ENCODE peak calls at places on chromosomes 7 and 10, in four cellular contexts. R is MM.1S; X is CD4-positive, alpha-beta T cell; Q is HFFc6. T is an unnamed sample.

GRCh38 chr7:47088329-47089067 is 493.4 kb downstream of the TNS3 start:
- DNase-seq in R (peak; percentile 46), X (no peak), Q (peak; percentile 30), T (peak; percentile 35)

GRCh38 chr10:102230264-102230860 is 4.3 kb downstream of the ELOVL3 start:
- DNase-seq in R (no peak), X (peak; percentile 5), Q (no peak), T (no peak)

GRCh38 chr7:76412249-76412648 is 2.8 kb upstream of the SSC4D start:
- DNase-seq in R (no peak), X (no peak), Q (no peak), T (no peak)

GRCh38 chr7:80357530-80357929 is 154.3 kb downstream of the GNAT3 start:
- DNase-seq in R (no peak), X (no peak), Q (no peak), T (no peak)

GRCh38 chr10:29734640-29734979 is 99.8 kb upstream of the SVIL start:
- DNase-seq in R (no peak), X (no peak), Q (no peak), T (no peak)

GRCh38 chr7:30926323-30926722 is 14.7 kb downstream of the AQP1 start:
- DNase-seq in R (no peak), X (no peak), Q (no peak), T (no peak)

GRCh38 chr10:93992400-93993030 is 1.2 kb upstream of the PLCE1 start:
- DNase-seq in R (no peak), X (no peak), Q (no peak), T (no peak)

GRCh38 chr7:44638611-44639557 is 32.5 kb downstream of the OGDH start:
- DNase-seq in R (peak; percentile 91), X (peak; percentile 73), Q (peak; percentile 58), T (peak; percentile 95)

GRCh38 chr7:150401861-150402631 is 22.9 kb downstream of the ZNF775 start:
- DNase-seq in R (no peak), X (no peak), Q (no peak), T (no peak)

GRCh38 chr7:33487998-33488682 is 358.8 kb downstream of the BBS9 start:
- DNase-seq in R (no peak), X (no peak), Q (no peak), T (no peak)

GRCh38 chr7:1542841-1543747 is 12.6 kb downstream of the MAFK start:
- DNase-seq in R (no peak), X (no peak), Q (no peak), T (no peak)

GRCh38 chr7:93029056-93029455 is 88.7 kb downstream of the SAMD9 start:
- DNase-seq in R (no peak), X (no peak), Q (no peak), T (no peak)

GRCh38 chr10:97813311-97813710 is 36.3 kb upstream of the GOLGA7B start:
- DNase-seq in R (no peak), X (no peak), Q (no peak), T (no peak)

GRCh38 chr10:80177781-80178636 is 27.3 kb downstream of the ANXA11 start:
- DNase-seq in R (no peak), X (no peak), Q (peak; percentile 74), T (no peak)

GRCh38 chr10:3067045-3067858 is at the start of gene PFKP:
- DNase-seq in R (no peak), X (peak; percentile 35), Q (no peak), T (no peak)

GRCh38 chr10:8138471-8138870 is 84.0 kb downstream of the GATA3 start:
- DNase-seq in R (no peak), X (no peak), Q (peak; percentile 10), T (no peak)

GRCh38 chr7:94698275-94698674 is 42.3 kb upstream of the SGCE start:
- DNase-seq in R (no peak), X (no peak), Q (peak; percentile 64), T (no peak)

GRCh38 chr10:33352154-33352553 is 17.7 kb upstream of the NRP1 start:
- DNase-seq in R (no peak), X (no peak), Q (peak; percentile 49), T (no peak)

GRCh38 chr7:84245831-84246230 is 51.2 kb upstream of the SEMA3A start:
- DNase-seq in R (no peak), X (no peak), Q (no peak), T (no peak)

GRCh38 chr10:123939591-123939990 is 48.0 kb upstream of the CPXM2 start:
- DNase-seq in R (no peak), X (no peak), Q (no peak), T (no peak)

GRCh38 chr10:116212756-116213155 is 60.2 kb downstream of the GFRA1 start:
- DNase-seq in R (no peak), X (no peak), Q (no peak), T (no peak)

GRCh38 chr10:75530337-75530736 is 98.9 kb downstream of the LRMDA start:
- DNase-seq in R (no peak), X (no peak), Q (no peak), T (no peak)

GRCh38 chr7:105353752-105354328 is 34.9 kb downstream of the SRPK2 start:
- DNase-seq in R (no peak), X (no peak), Q (no peak), T (peak; percentile 51)

GRCh38 chr10:7756360-7756992 is 31.3 kb downstream of the KIN start:
- DNase-seq in R (peak; percentile 35), X (no peak), Q (peak; percentile 15), T (no peak)

GRCh38 chr7:50211306-50212015 is 93.1 kb upstream of the IKZF1 start:
- DNase-seq in R (no peak), X (no peak), Q (no peak), T (no peak)

GRCh38 chr10:520402-520787 is 169.1 kb downstream of the DIP2C start:
- DNase-seq in R (no peak), X (no peak), Q (no peak), T (no peak)

GRCh38 chr7:141369422-141369821 is 181.8 kb upstream of the AGK start:
- DNase-seq in R (no peak), X (no peak), Q (no peak), T (no peak)

GRCh38 chr10:79009144-79009543 is 59.6 kb upstream of the ZMIZ1 start:
- DNase-seq in R (no peak), X (no peak), Q (no peak), T (no peak)

GRCh38 chr10:131089150-131089549 is 222.4 kb downstream of the TCERG1L start:
- DNase-seq in R (no peak), X (no peak), Q (no peak), T (no peak)

GRCh38 chr10:15344256-15344875 is 26.7 kb downstream of the FAM171A1 start:
- DNase-seq in R (no peak), X (no peak), Q (no peak), T (no peak)

GRCh38 chr10:97883092-97883485 is 33.4 kb downstream of the GOLGA7B start:
- DNase-seq in R (no peak), X (no peak), Q (no peak), T (no peak)

GRCh38 chr10:128064615-128065580 is 61.3 kb downstream of the MKI67 start:
- DNase-seq in R (peak; percentile 54), X (peak; percentile 53), Q (peak; percentile 17), T (peak; percentile 79)

GRCh38 chr7:630111-630511 is 96.4 kb upstream of the DNAAF5 start:
- DNase-seq in R (no peak), X (no peak), Q (no peak), T (no peak)

GRCh38 chr7:95688931-95689453 is 83.4 kb upstream of the DYNC1I1 start:
- DNase-seq in R (no peak), X (no peak), Q (no peak), T (no peak)

GRCh38 chr7:128029405-128029995 is 1.7 kb downstream of the LRRC4 start:
- DNase-seq in R (no peak), X (no peak), Q (no peak), T (no peak)

GRCh38 chr7:128032605-128033235 is 1.5 kb upstream of the LRRC4 start:
- DNase-seq in R (no peak), X (no peak), Q (no peak), T (no peak)

GRCh38 chr7:128030263-128030998 is 806 bp downstream of the LRRC4 start:
- DNase-seq in R (no peak), X (no peak), Q (no peak), T (no peak)

GRCh38 chr7:128031901-128032604 is 816 bp upstream of the LRRC4 start:
- DNase-seq in R (no peak), X (peak; percentile 14), Q (peak; percentile 95), T (no peak)

GRCh38 chr7:128030999-128031681 is at the start of gene LRRC4:
- DNase-seq in R (no peak), X (no peak), Q (peak; percentile 34), T (no peak)
- TF ChIP-seq CTCF in R (no peak), X (no peak), Q (peak; percentile 40), T (no peak)

GRCh38 chr7:120091807-120092206 is 181.2 kb upstream of the KCND2 start:
- DNase-seq in R (no peak), X (no peak), Q (no peak), T (no peak)

GRCh38 chr7:120089968-120090367 is 183.0 kb upstream of the KCND2 start:
- DNase-seq in R (no peak), X (no peak), Q (peak; percentile 13), T (no peak)
- TF ChIP-seq CTCF in R (peak; percentile 34), X (no peak), Q (peak; percentile 48), T (no peak)

GRCh38 chr7:116097365-116098009 is 66.9 kb upstream of the TFEC start:
- DNase-seq in R (no peak), X (no peak), Q (peak; percentile 83), T (no peak)
- TF ChIP-seq CTCF in R (peak; percentile 17), X (no peak), Q (peak; percentile 70), T (no peak)

GRCh38 chr7:36653671-36654355 is 70.5 kb downstream of the AOAH start:
- DNase-seq in R (no peak), X (no peak), Q (no peak), T (no peak)
- TF ChIP-seq CTCF in R (no peak), X (no peak), Q (no peak), T (no peak)

T was measured in lower leg skin.